ENCODE peak calls at places on chromosome 17, in six cellular contexts. One of them, this sample, is unnamed.

GRCh38 chr17:75504347-75505151 is 10.8 kb downstream of the CASKIN2 start:
- DNase-seq in HepG2: peak; percentile 51
- DNase-seq in A549: peak; percentile 61
- DNase-seq in H1: peak; percentile 78
- DNase-seq in K562: peak; percentile 79
- DNase-seq in endothelial cell of umbilical vein: no peak
- DNase-seq in this sample: peak; percentile 73

GRCh38 chr17:43609613-43610385 is 51.9 kb downstream of the MEOX1 start:
- DNase-seq in endothelial cell of umbilical vein: peak; percentile 87
- DNase-seq in K562: no peak
- DNase-seq in H1: no peak
- DNase-seq in HepG2: no peak
- DNase-seq in A549: no peak
- DNase-seq in this sample: no peak

GRCh38 chr17:35241520-35241919 is 1.4 kb upstream of the SLFN5 start:
- DNase-seq in endothelial cell of umbilical vein: no peak
- DNase-seq in H1: no peak
- DNase-seq in A549: no peak
- DNase-seq in K562: no peak
- DNase-seq in HepG2: no peak
- DNase-seq in this sample: no peak

GRCh38 chr17:80364091-80364691 is 50.8 kb upstream of the ENDOV start:
- DNase-seq in K562: no peak
- DNase-seq in HepG2: peak; percentile 20
- DNase-seq in endothelial cell of umbilical vein: no peak
- DNase-seq in H1: peak; percentile 76
- DNase-seq in A549: peak; percentile 38
- DNase-seq in this sample: peak; percentile 68

GRCh38 chr17:67335245-67335835 is 31.0 kb downstream of the PSMD12 start:
- DNase-seq in H1: peak; percentile 28
- DNase-seq in HepG2: no peak
- DNase-seq in A549: no peak
- DNase-seq in endothelial cell of umbilical vein: no peak
- DNase-seq in K562: no peak
- DNase-seq in this sample: no peak

GRCh38 chr17:273994-274832 is 78.4 kb downstream of the RPH3AL start:
- DNase-seq in K562: no peak
- DNase-seq in HepG2: no peak
- DNase-seq in H1: peak; percentile 42
- DNase-seq in A549: no peak
- DNase-seq in endothelial cell of umbilical vein: no peak
- DNase-seq in this sample: no peak

GRCh38 chr17:55442953-55443683 is 21.5 kb upstream of the MMD start:
- DNase-seq in H1: no peak
- DNase-seq in A549: no peak
- DNase-seq in HepG2: peak; percentile 60
- DNase-seq in endothelial cell of umbilical vein: no peak
- DNase-seq in K562: no peak
- DNase-seq in this sample: no peak

GRCh38 chr17:35046740-35047283 is 16.7 kb downstream of the RFFL start:
- DNase-seq in H1: no peak
- DNase-seq in A549: no peak
- DNase-seq in K562: peak; percentile 14
- DNase-seq in HepG2: peak; percentile 63
- DNase-seq in endothelial cell of umbilical vein: peak; percentile 74
- DNase-seq in this sample: no peak

GRCh38 chr17:14919580-14920160 is 345.5 kb downstream of the PMP22 start:
- DNase-seq in H1: no peak
- DNase-seq in K562: no peak
- DNase-seq in A549: no peak
- DNase-seq in endothelial cell of umbilical vein: no peak
- DNase-seq in HepG2: no peak
- DNase-seq in this sample: no peak

GRCh38 chr17:72614871-72615626 is 477.4 kb downstream of the SLC39A11 start:
- DNase-seq in H1: no peak
- DNase-seq in HepG2: peak; percentile 98
- DNase-seq in K562: no peak
- DNase-seq in endothelial cell of umbilical vein: no peak
- DNase-seq in A549: peak; percentile 95
- DNase-seq in this sample: peak; percentile 29

GRCh38 chr17:1354022-1354421 is 46.0 kb downstream of the YWHAE start:
- DNase-seq in H1: no peak
- DNase-seq in K562: no peak
- DNase-seq in A549: no peak
- DNase-seq in HepG2: no peak
- DNase-seq in endothelial cell of umbilical vein: no peak
- DNase-seq in this sample: no peak

GRCh38 chr17:67055041-67055443 is 10.7 kb downstream of the CACNG1 start:
- DNase-seq in H1: peak; percentile 38
- DNase-seq in HepG2: no peak
- DNase-seq in endothelial cell of umbilical vein: no peak
- DNase-seq in A549: no peak
- DNase-seq in K562: no peak
- DNase-seq in this sample: no peak

GRCh38 chr17:46878055-46878454 is 26.7 kb downstream of the WNT9B start:
- DNase-seq in K562: no peak
- DNase-seq in HepG2: no peak
- DNase-seq in endothelial cell of umbilical vein: no peak
- DNase-seq in H1: no peak
- DNase-seq in A549: no peak
- DNase-seq in this sample: no peak

GRCh38 chr17:45353047-45353446 is 36.2 kb upstream of the MAP3K14 start:
- DNase-seq in endothelial cell of umbilical vein: no peak
- DNase-seq in A549: no peak
- DNase-seq in HepG2: no peak
- DNase-seq in K562: peak; percentile 42
- DNase-seq in H1: no peak
- DNase-seq in this sample: no peak

GRCh38 chr17:83109793-83110645 is 30.6 kb downstream of the METRNL start:
- DNase-seq in K562: no peak
- DNase-seq in endothelial cell of umbilical vein: peak; percentile 88
- DNase-seq in HepG2: peak; percentile 79
- DNase-seq in A549: peak; percentile 93
- DNase-seq in H1: no peak
- DNase-seq in this sample: no peak

GRCh38 chr17:83152745-83153611 is 73.6 kb downstream of the METRNL start:
- DNase-seq in K562: no peak
- DNase-seq in A549: no peak
- DNase-seq in H1: no peak
- DNase-seq in endothelial cell of umbilical vein: no peak
- DNase-seq in HepG2: no peak
- DNase-seq in this sample: no peak

DNA sequence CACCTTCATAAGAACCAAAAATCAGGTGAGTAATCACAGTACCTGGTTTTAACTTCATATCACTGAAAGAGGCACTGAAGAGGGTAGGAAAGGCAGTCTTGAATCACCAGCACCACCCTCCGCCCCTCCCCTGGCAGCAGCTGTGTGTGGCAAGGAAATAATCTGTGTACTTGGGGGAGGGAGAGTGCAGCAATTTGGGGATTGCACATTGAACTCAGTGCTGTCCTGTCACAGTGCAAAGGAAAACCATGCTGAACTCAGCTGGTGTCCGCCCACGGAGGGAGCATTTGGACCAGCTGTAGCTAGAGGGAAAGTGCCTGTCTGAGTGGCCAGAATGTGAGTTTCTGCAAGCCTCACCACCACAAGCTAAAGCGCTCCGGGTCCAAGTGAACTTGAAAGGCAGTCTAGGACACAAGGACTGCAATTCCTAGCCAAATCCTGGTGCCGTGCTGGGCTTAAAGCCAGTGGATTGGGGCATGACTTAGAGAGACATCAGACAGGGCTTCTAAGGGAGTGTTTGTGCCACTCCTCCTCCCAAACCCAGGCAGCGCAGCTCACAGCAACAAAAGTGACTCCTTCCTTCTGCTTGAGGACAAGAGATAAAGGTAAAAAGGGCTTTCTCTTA is 39.7 kb upstream of the ALDH3A1 start:
- DNase-seq in K562: no peak
- DNase-seq in H1: no peak
- DNase-seq in A549: no peak
- DNase-seq in endothelial cell of umbilical vein: no peak
- DNase-seq in HepG2: no peak
- DNase-seq in this sample: no peak
- TF ChIP-seq JUN in K562: no peak
- TF ChIP-seq JUN in H1: no peak
- TF ChIP-seq JUN in A549: no peak
- TF ChIP-seq JUN in endothelial cell of umbilical vein: no peak
- TF ChIP-seq JUN in HepG2: no peak
- TF ChIP-seq JUN in this sample: no peak

DNA sequence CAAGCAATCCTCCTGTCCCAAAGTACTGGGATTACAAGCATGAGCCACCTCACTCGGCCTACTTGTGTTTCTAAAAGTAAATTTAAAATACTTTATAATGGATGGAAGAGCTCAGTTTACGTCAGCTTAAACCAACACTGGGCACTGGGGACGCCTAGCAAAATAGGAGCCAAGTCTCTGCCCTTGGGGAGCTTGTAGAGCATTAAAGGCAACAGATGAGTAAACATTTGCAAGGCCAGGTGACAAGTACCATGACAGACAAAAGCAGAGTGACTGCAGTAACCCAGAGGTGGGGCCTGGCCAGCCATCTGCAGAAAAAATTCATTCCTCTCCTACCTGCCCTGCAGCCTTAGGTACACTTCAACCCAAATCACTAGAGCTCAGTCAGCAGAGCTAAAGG is 12.1 kb upstream of the NLK start:
- DNase-seq in K562: no peak
- DNase-seq in A549: no peak
- DNase-seq in H1: no peak
- DNase-seq in endothelial cell of umbilical vein: no peak
- DNase-seq in HepG2: peak; percentile 22
- DNase-seq in this sample: no peak
- TF ChIP-seq JUN in K562: no peak
- TF ChIP-seq JUN in A549: no peak
- TF ChIP-seq JUN in H1: no peak
- TF ChIP-seq JUN in endothelial cell of umbilical vein: no peak
- TF ChIP-seq JUN in HepG2: no peak
- TF ChIP-seq JUN in this sample: no peak

GRCh38 chr17:39701012-39701783 is 1.3 kb downstream of the ERBB2 start:
- DNase-seq in endothelial cell of umbilical vein: no peak
- DNase-seq in H1: no peak
- DNase-seq in K562: no peak
- DNase-seq in A549: peak; percentile 65
- DNase-seq in HepG2: no peak
- DNase-seq in this sample: no peak

GRCh38 chr17:39697961-39698360 is 1.9 kb upstream of the ERBB2 start:
- DNase-seq in endothelial cell of umbilical vein: no peak
- DNase-seq in A549: no peak
- DNase-seq in H1: no peak
- DNase-seq in HepG2: no peak
- DNase-seq in K562: no peak
- DNase-seq in this sample: no peak

GRCh38 chr17:39701784-39702422 is 2.0 kb downstream of the ERBB2 start:
- DNase-seq in H1: no peak
- DNase-seq in HepG2: no peak
- DNase-seq in A549: no peak
- DNase-seq in endothelial cell of umbilical vein: no peak
- DNase-seq in K562: no peak
- DNase-seq in this sample: no peak

GRCh38 chr17:39699818-39700147 is at the start of gene ERBB2:
- DNase-seq in HepG2: peak; percentile 64
- DNase-seq in H1: peak; percentile 67
- DNase-seq in endothelial cell of umbilical vein: peak; percentile 57
- DNase-seq in A549: peak; percentile 92
- DNase-seq in K562: no peak
- DNase-seq in this sample: peak; percentile 73

GRCh38 chr17:39700148-39700987 is 504 bp downstream of the ERBB2 start:
- DNase-seq in H1: peak; percentile 59
- DNase-seq in K562: no peak
- DNase-seq in endothelial cell of umbilical vein: peak; percentile 22
- DNase-seq in HepG2: no peak
- DNase-seq in A549: no peak
- DNase-seq in this sample: peak; percentile 53
- TF ChIP-seq JUN in H1: no peak
- TF ChIP-seq JUN in K562: no peak
- TF ChIP-seq JUN in endothelial cell of umbilical vein: no peak
- TF ChIP-seq JUN in HepG2: no peak
- TF ChIP-seq JUN in A549: peak; percentile 75
- TF ChIP-seq JUN in this sample: no peak

DNA sequence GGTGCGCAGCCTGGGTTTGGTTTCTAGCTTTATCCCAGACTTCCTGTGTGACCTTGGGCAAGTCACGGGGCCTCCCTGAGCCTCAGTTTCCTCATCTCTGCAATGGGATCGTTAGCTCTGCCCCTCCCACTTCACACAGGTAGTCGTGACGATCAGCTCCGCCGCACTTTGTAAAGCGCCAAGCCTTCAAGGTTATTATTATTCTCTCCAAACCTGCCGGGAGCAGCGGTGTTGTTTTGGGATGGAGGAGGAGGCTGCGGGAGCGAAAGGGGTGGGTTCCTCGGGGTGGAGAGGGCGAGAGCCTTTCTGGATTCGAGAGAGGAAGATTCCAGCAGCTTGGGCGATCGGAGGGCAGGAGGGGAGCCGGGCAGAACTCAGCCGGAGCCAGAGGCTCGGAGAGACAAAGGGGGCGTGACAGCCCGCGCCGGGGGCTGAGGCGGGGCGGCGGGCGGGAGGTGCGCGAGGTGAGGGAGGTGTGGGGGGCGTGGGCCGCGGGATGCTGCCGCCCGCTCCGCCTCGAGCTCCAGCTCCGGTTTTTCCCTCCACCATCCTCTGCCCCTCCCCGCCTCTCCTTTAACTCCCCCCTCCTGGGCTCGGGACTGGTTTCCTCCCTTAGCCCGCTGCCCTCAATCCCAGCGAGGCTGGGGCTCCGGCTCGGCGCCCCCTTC is at the start of gene EFNB3:
- DNase-seq in A549: peak; percentile 38
- DNase-seq in K562: peak; percentile 60
- DNase-seq in H1: peak; percentile 86
- DNase-seq in HepG2: no peak
- DNase-seq in endothelial cell of umbilical vein: no peak
- DNase-seq in this sample: peak; percentile 79
- TF ChIP-seq JUN in A549: no peak
- TF ChIP-seq JUN in K562: no peak
- TF ChIP-seq JUN in H1: no peak
- TF ChIP-seq JUN in HepG2: no peak
- TF ChIP-seq JUN in endothelial cell of umbilical vein: no peak
- TF ChIP-seq JUN in this sample: no peak

This sample was measured in WTC11.